ENCODE peak calls at places on chromosomes 5 and 9, in seven cellular contexts. F is brain microvascular endothelial cell, K is breast epithelium, R is upper lobe of right lung, Z is fibroblast of pulmonary artery, X is A549, N is right atrium auricular region. L is an unnamed sample.

GRCh38 chr5:118220491-118220890 is 767.9 kb downstream of the DTWD2 start:
- DNase-seq in F (no peak), K (no peak), R (no peak), Z (no peak), X (no peak), N (no peak), L (no peak)

GRCh38 chr5:33892419-33893151 is 795 bp upstream of the ADAMTS12 start:
- DNase-seq in F (peak), K (peak), R (no peak), Z (peak), X (peak), N (peak), L (peak)

GRCh38 chr9:34985311-34985899 is 4.1 kb upstream of the DNAJB5 start:
- DNase-seq in F (no peak), K (no peak), R (no peak), Z (peak), X (peak), N (no peak), L (peak)

GRCh38 chr5:134092875-134093274 is 21.6 kb upstream of the TCF7 start:
- DNase-seq in F (no peak), K (no peak), R (no peak), Z (no peak), X (peak), N (no peak), L (no peak)

GRCh38 chr9:134204991-134205578 is 40.7 kb upstream of the RNU6ATAC start:
- DNase-seq in F (peak), K (no peak), R (peak), Z (peak), X (no peak), N (no peak), L (peak)

GRCh38 chr9:110942522-110942921 is 95.7 kb downstream of the LPAR1 start:
- DNase-seq in F (peak), K (no peak), R (no peak), Z (peak), X (no peak), N (no peak), L (peak)

GRCh38 chr5:68287976-68288755 is 72.6 kb downstream of the PIK3R1 start:
- DNase-seq in F (peak), K (peak), R (peak), Z (peak), X (peak), N (peak), L (peak)

GRCh38 chr5:14145356-14146334 is 2.5 kb downstream of the TRIO start:
- DNase-seq in F (no peak), K (no peak), R (no peak), Z (peak), X (no peak), N (no peak), L (no peak)

GRCh38 chr5:17177491-17178204 is 39.8 kb upstream of the BASP1 start:
- DNase-seq in F (no peak), K (no peak), R (no peak), Z (no peak), X (no peak), N (no peak), L (no peak)

GRCh38 chr5:39498247-39498952 is 73.6 kb upstream of the DAB2 start:
- DNase-seq in F (peak), K (no peak), R (no peak), Z (peak), X (no peak), N (no peak), L (peak)

GRCh38 chr9:84340535-84340934 is at the start of gene SLC28A3:
- DNase-seq in F (no peak), K (peak), R (no peak), Z (no peak), X (no peak), N (no peak), L (no peak)

GRCh38 chr5:41335596-41335995 is 122.3 kb upstream of the C6 start:
- DNase-seq in F (no peak), K (no peak), R (no peak), Z (no peak), X (no peak), N (no peak), L (no peak)

GRCh38 chr5:80408475-80408875 is 611 bp downstream of the ZFYVE16 start:
- DNase-seq in F (peak), K (peak), R (peak), Z (peak), X (peak), N (peak), L (peak)

GRCh38 chr5:137837741-137838389 is 29.8 kb upstream of the MYOT start:
- DNase-seq in F (peak), K (no peak), R (no peak), Z (peak), X (no peak), N (no peak), L (peak)

GRCh38 chr9:91331849-91332248 is 29.9 kb downstream of the AUH start:
- DNase-seq in F (no peak), K (no peak), R (no peak), Z (no peak), X (no peak), N (no peak), L (no peak)

GRCh38 chr9:37229455-37229854 is 109.1 kb downstream of the ZCCHC7 start:
- DNase-seq in F (no peak), K (no peak), R (no peak), Z (no peak), X (no peak), N (no peak), L (no peak)

GRCh38 chr9:127960410-127961165 is 20.2 kb downstream of the EEIG1 start:
- DNase-seq in F (no peak), K (peak), R (no peak), Z (no peak), X (no peak), N (no peak), L (no peak)

GRCh38 chr5:134603059-134603458 is 29.6 kb downstream of the SAR1B start:
- DNase-seq in F (no peak), K (no peak), R (no peak), Z (peak), X (no peak), N (no peak), L (peak)

GRCh38 chr5:95081500-95082355 is 203.2 kb downstream of the MCTP1 start:
- DNase-seq in F (peak), K (no peak), R (peak), Z (peak), X (peak), N (no peak), L (peak)

GRCh38 chr9:99555792-99556191 is 265.9 kb upstream of the NR4A3 start:
- DNase-seq in F (no peak), K (no peak), R (no peak), Z (no peak), X (no peak), N (no peak), L (no peak)

GRCh38 chr9:94919376-94920098 is 193.0 kb downstream of the AOPEP start:
- DNase-seq in F (no peak), K (peak), R (peak), Z (peak), X (peak), N (no peak), L (peak)

GRCh38 chr9:121455527-121456239 is 44.0 kb downstream of the GGTA1 start:
- DNase-seq in F (no peak), K (no peak), R (no peak), Z (no peak), X (no peak), N (no peak), L (no peak)

GRCh38 chr9:3508531-3509374 is 17.0 kb downstream of the RFX3 start:
- DNase-seq in F (no peak), K (no peak), R (no peak), Z (peak), X (peak), N (no peak), L (no peak)

GRCh38 chr9:116490321-116490720 is 196.8 kb upstream of the TRIM32 start:
- DNase-seq in F (no peak), K (no peak), R (no peak), Z (peak), X (no peak), N (no peak), L (peak)

GRCh38 chr9:22005083-22005699 is 3.9 kb downstream of the CDKN2B start:
- DNase-seq in F (peak), K (no peak), R (peak), Z (peak), X (no peak), N (no peak), L (peak)

GRCh38 chr5:178234121-178234752 is 1.6 kb upstream of the PHYKPL start:
- DNase-seq in F (no peak), K (no peak), R (no peak), Z (no peak), X (no peak), N (no peak), L (no peak)

GRCh38 chr9:103789686-103790085 is 304.4 kb upstream of the SMC2 start:
- DNase-seq in F (no peak), K (no peak), R (no peak), Z (peak), X (peak), N (no peak), L (peak)
- TF ChIP-seq CTCF in F (peak), K (no peak), R (peak), Z (peak), X (no peak), N (peak), L (peak)

DNA sequence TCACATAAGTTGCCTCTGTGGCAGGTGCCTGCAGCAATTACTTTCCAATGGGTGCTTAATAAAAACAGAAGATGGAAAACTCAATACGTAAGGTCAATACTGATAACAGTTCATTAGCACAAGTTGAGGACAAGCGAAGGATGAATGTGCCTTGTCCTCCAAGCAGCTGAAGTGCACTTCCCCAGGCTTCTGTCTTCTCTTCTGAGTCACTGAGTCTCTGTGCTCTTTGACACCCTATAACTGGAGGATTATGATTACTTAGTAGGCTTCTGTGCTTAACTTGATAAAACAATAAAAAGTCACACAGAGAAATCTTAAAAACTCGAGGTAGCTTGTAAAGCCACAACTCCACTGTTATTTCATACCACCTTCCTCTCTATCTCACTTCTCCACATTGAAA is 216.6 kb upstream of the ADCY2 start:
- DNase-seq in F (no peak), K (no peak), R (no peak), Z (no peak), X (no peak), N (no peak), L (no peak)
- H3K4me3 ChIP-seq in F (no peak), K (no peak), R (no peak), Z (no peak), X (no peak), N (no peak), L (no peak)

DNA sequence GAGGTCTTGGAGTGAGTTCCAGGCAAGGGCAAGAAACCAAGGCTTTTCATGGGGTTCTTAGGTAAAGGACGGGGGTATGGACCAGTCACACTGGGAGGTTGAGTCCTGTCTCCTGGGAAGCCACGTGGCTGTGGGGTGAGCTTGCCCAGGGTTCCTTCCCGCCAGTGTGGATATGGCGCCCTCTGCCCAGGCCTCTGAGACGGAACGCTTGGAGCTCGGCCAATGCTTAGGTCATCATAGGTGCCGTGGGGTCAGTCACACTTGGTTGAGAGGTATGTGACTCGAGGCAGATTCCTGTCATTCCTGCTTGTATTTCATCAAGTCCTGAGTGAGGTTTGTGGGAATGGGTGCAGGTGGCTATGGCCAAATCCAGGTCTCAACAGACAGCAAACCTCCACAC is 46.2 kb downstream of the TENT4A start:
- DNase-seq in F (no peak), K (no peak), R (no peak), Z (peak), X (peak), N (no peak), L (peak)
- TF ChIP-seq CTCF in F (no peak), K (no peak), R (no peak), Z (no peak), X (no peak), N (no peak), L (no peak)

GRCh38 chr5:72850113-72850512 is 33.7 kb downstream of the TNPO1 start:
- DNase-seq in F (no peak), K (no peak), R (no peak), Z (no peak), X (no peak), N (no peak), L (no peak)
- H3K4me3 ChIP-seq in F (peak), K (peak), R (peak), Z (peak), X (peak), N (peak), L (peak)

L was measured in choroid plexus epithelial cell.